ENCODE peak calls at places on chromosomes 3 and 15, in four cellular contexts. W, O, N and Y are unnamed samples.

GRCh38 chr15:74505837-74506514 is 35.0 kb upstream of the ARID3B start:
- DNase-seq in W (no peak), O (no peak), N (no peak), Y (no peak)

GRCh38 chr15:28111552-28111951 is 12.4 kb upstream of the OCA2 start:
- DNase-seq in W (no peak), O (no peak), N (no peak), Y (no peak)

GRCh38 chr3:46733026-46733800 is 15.5 kb upstream of the PRSS50 start:
- DNase-seq in W (no peak), O (no peak), N (no peak), Y (peak; percentile 16)

GRCh38 chr15:81294501-81294850 is 29.5 kb downstream of the STARD5 start:
- DNase-seq in W (no peak), O (no peak), N (no peak), Y (no peak)

GRCh38 chr15:100284191-100284590 is 57.6 kb downstream of the ADAMTS17 start:
- DNase-seq in W (no peak), O (no peak), N (no peak), Y (no peak)

GRCh38 chr15:32704343-32705076 is 13.3 kb upstream of the GREM1 start:
- DNase-seq in W (no peak), O (no peak), N (no peak), Y (no peak)

GRCh38 chr3:31567036-31567435 is 34.3 kb downstream of the STT3B start:
- DNase-seq in W (peak; percentile 27), O (no peak), N (peak; percentile 52), Y (no peak)

GRCh38 chr3:134743006-134743405 is 52.1 kb upstream of the EPHB1 start:
- DNase-seq in W (no peak), O (no peak), N (no peak), Y (no peak)

GRCh38 chr3:142009029-142009428 is 132.6 kb downstream of the ATP1B3 start:
- DNase-seq in W (no peak), O (no peak), N (no peak), Y (no peak)

GRCh38 chr3:48429416-48430358 is at the start of gene PLXNB1:
- DNase-seq in W (peak; percentile 97), O (no peak), N (peak; percentile 89), Y (peak; percentile 42)

GRCh38 chr3:15331606-15332404 is 581 bp downstream of the SH3BP5 start:
- DNase-seq in W (no peak), O (no peak), N (no peak), Y (no peak)

GRCh38 chr15:81092559-81092902 is 41.5 kb upstream of the CFAP161 start:
- DNase-seq in W (no peak), O (no peak), N (no peak), Y (no peak)

GRCh38 chr3:14806641-14807263 is 12.0 kb upstream of the FGD5 start:
- DNase-seq in W (no peak), O (no peak), N (no peak), Y (no peak)

GRCh38 chr15:85120351-85121113 is 138.9 kb downstream of the PDE8A start:
- DNase-seq in W (no peak), O (no peak), N (peak; percentile 59), Y (no peak)

GRCh38 chr3:26118165-26118564 is 328.3 kb downstream of the OXSM start:
- DNase-seq in W (no peak), O (no peak), N (no peak), Y (no peak)

GRCh38 chr3:106341090-106341489 is 472.3 kb upstream of the CBLB start:
- DNase-seq in W (no peak), O (no peak), N (no peak), Y (no peak)

GRCh38 chr15:89358755-89359439 is 24.3 kb upstream of the POLG start:
- DNase-seq in W (peak; percentile 41), O (peak; percentile 40), N (peak; percentile 89), Y (peak; percentile 86)

GRCh38 chr15:69610858-69611257 is 158.2 kb downstream of the RPLP1 start:
- DNase-seq in W (no peak), O (no peak), N (no peak), Y (no peak)
- TF ChIP-seq POLR2AphosphoS2 in W (no peak), O (no peak), N (no peak), Y (no peak)

DNA sequence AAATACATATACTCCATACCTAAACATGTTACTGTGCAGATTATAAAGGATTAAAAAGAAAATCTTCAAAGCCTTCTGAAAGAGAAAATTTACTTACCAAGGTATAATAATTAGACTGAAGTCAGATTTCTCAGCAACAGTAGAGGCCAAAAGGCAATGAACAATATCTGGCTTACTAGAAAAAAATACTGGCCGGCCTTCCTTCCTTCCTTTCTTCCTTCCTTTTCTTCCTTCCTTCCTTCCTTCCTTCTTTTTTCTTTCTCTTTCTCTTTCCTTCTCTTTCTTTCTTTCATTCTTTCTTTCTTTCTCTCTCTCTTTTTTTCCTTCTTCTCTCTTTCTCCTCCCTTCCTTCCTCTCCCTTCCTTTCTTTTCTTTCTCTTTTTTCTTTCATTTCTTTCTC is 209.6 kb downstream of the KCNH8 start:
- DNase-seq in W (no peak), O (no peak), N (no peak), Y (no peak)
- TF ChIP-seq POLR2AphosphoS2 in W (no peak), O (no peak), N (no peak), Y (no peak)

GRCh38 chr15:63288342-63288741 is 10.9 kb downstream of the APH1B start:
- DNase-seq in W (no peak), O (no peak), N (no peak), Y (peak; percentile 33)

GRCh38 chr15:63284379-63284778 is 7.0 kb downstream of the APH1B start:
- DNase-seq in W (no peak), O (no peak), N (no peak), Y (no peak)

GRCh38 chr15:63277893-63278505 is 594 bp downstream of the APH1B start:
- DNase-seq in W (no peak), O (no peak), N (no peak), Y (peak; percentile 15)

GRCh38 chr15:63287109-63287508 is 9.7 kb downstream of the APH1B start:
- DNase-seq in W (no peak), O (no peak), N (no peak), Y (no peak)

DNA sequence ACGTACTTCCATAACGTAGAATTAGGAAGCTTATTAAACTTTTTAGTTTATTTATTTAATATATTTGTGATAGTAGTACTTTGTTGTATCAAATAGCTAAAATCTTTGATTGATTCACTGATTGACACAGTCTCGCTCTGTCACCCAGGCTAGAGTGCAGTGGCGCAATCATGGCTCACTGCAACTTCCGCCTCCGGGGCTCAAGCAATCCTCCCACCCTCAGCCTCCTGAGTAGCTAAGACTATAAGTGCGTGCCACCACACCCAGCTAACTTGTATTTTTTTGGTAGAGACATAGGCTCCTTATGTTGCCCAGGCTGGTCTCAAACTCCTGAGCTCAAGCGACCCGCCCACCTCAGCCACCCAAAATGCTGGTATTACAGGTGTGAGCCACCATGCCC is 5.7 kb downstream of the APH1B start:
- DNase-seq in W (no peak), O (no peak), N (no peak), Y (no peak)
- TF ChIP-seq POLR2AphosphoS2 in W (no peak), O (no peak), N (no peak), Y (no peak)

DNA sequence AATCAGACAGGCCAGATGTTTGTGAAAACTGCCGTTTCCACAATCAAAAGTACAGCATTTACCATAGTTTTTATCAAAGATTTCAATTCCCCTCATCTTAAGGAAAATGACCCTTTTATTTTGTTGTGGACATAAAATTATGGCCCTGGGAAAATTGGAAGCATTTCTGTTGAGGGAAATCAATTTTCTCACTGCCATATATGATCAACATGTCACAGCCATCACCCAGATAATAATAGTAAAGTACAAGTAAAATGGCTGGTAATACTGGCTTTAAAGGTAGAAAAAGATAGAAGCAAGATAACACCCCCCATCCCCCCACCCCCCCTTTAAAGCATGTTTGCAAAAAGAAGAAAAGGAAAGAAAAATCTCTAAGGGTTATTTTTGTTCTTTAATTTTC is 311.7 kb downstream of the WDR72 start:
- DNase-seq in W (no peak), O (no peak), N (no peak), Y (no peak)
- TF ChIP-seq POLR2AphosphoS2 in W (no peak), O (no peak), N (no peak), Y (no peak)

GRCh38 chr3:97612632-97613031 is 151.9 kb upstream of the ARL6 start:
- DNase-seq in W (no peak), O (no peak), N (no peak), Y (no peak)
- TF ChIP-seq POLR2AphosphoS2 in W (no peak), O (no peak), N (no peak), Y (no peak)

GRCh38 chr3:195119461-195120198 is 151.3 kb downstream of the XXYLT1 start:
- DNase-seq in W (peak; percentile 74), O (no peak), N (no peak), Y (peak; percentile 6)
- TF ChIP-seq POLR2AphosphoS2 in W (no peak), O (no peak), N (no peak), Y (no peak)

DNA sequence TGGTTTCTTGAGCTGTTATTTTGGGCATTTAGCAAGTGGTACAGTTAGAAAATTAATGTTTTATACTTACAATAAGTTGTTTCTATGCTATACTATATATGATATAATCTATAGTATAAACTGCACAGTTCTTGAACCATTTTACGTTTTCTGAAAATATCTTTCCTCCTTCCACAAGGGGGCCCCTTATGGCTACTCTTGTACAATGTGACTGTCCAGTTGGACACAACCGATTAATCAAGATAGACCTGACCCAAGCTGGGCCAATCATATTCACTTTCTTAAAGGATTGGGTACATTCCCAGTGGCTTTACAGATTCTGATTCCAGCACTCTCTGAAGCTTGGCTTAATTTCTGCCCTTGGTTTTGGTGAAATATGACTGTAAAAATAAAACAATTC is 953.4 kb downstream of the AGBL1 start:
- DNase-seq in W (no peak), O (no peak), N (no peak), Y (no peak)
- TF ChIP-seq POLR2AphosphoS2 in W (no peak), O (no peak), N (no peak), Y (no peak)

GRCh38 chr3:170355738-170356595 is 1.5 kb upstream of the SKIL start:
- DNase-seq in W (no peak), O (peak; percentile 66), N (peak; percentile 35), Y (no peak)

GRCh38 chr3:170357176-170357919 is at the start of gene SKIL:
- DNase-seq in W (peak; percentile 82), O (peak; percentile 60), N (peak; percentile 82), Y (peak; percentile 97)

GRCh38 chr3:170356596-170357175 is 829 bp upstream of the SKIL start:
- DNase-seq in W (peak; percentile 83), O (no peak), N (peak; percentile 93), Y (peak; percentile 62)

GRCh38 chr3:170359178-170359704 is 1.7 kb downstream of the SKIL start:
- DNase-seq in W (no peak), O (no peak), N (no peak), Y (no peak)

DNA sequence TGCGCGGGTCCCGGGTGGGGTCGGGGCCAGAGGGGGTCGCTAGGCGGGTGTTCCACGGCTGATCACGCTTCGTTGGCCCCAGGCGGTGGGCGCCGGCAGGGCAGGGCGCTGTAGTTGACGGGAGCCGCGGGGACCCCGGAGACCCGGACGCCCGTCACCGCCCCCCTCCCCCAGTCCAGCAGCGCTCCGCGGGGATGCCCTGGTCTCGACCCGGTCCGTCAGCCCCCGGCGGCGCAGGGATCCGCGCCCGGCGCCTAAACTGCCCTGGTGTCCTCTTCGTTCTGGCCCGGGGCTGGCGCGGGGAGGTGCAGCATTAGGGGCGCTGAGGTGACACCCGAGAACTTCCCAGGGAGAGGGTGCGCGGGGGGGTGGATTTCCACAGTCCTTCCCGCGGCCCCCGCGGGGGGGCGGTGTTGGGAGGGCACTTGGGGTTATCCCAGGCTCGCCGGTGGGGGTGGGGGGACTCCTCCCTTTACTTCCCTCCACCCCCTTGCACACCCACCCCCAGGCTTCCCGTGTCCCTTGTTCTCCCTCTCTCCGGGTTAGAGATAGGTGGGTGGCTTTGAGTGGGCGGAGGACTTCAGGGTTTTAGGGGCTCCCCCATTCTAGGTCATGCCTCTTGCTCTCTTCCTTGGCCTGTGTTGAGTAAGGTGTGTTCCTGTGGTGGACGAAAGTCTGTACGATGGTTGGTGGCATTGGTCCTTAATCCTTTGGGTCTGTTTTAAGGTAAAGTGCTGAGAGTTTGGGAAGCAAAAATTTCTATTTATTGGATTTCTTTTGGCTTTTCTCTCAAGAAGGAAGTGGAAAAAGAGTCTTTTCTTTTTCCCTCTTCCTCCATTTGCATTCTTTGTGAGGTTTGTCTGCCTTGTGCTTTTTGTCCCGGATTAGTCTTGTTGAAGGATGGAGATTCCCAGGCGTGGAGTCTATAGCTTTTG is 672 bp downstream of the SKIL start:
- DNase-seq in W (peak; percentile 48), O (no peak), N (peak; percentile 86), Y (peak; percentile 91)
- TF ChIP-seq POLR2AphosphoS2 in W (no peak), O (no peak), N (no peak), Y (no peak)